ENCODE peak calls at places on chromosomes 6 and 20, in ten cellular contexts. T is NCI-H345; X is nephron progenitor cell; I is DMS53; Q is memory B cell; W is activated T-helper 1 cell treated with anti-CD3 and anti-CD28 coated beads, Interleukin-2, amount 50 U/mL, for 16 hours; V is activated B cell treated with CpG ODN at 0.5 μM for 24 hours; L is effector memory CD4-positive, alpha-beta T cell; D is C1 segment of cervical spinal cord; F is T1000. G is an unnamed sample.

GRCh38 chr6:11631008-11631407 is 93.5 kb downstream of the TMEM170B start:
- DNase-seq in T (no peak), X (no peak), I (no peak), Q (no peak), W (no peak), V (no peak), L (no peak), D (no peak), F (no peak), G (no peak)

GRCh38 chr6:41966961-41967311 is 25.3 kb upstream of the CCND3 start:
- DNase-seq in T (no peak), X (no peak), I (no peak), Q (no peak), W (no peak), V (no peak), L (no peak), D (no peak), F (peak; percentile 31), G (no peak)

GRCh38 chr20:17716331-17716730 is 16.6 kb downstream of the BANF2 start:
- DNase-seq in T (no peak), X (no peak), I (no peak), Q (no peak), W (no peak), V (no peak), L (no peak), D (no peak), F (no peak), G (no peak)

GRCh38 chr20:47055699-47056369 is 161.2 kb downstream of the EYA2 start:
- DNase-seq in T (no peak), X (no peak), I (no peak), Q (no peak), W (no peak), V (no peak), L (no peak), D (no peak), F (no peak), G (no peak)

GRCh38 chr6:10369896-10370295 is 45.0 kb downstream of the TFAP2A start:
- DNase-seq in T (no peak), X (no peak), I (peak; percentile 15), Q (no peak), W (no peak), V (no peak), L (no peak), D (no peak), F (peak; percentile 15), G (no peak)

GRCh38 chr6:14123331-14124105 is 5.9 kb downstream of the CD83 start:
- DNase-seq in T (no peak), X (no peak), I (no peak), Q (no peak), W (no peak), V (no peak), L (no peak), D (no peak), F (no peak), G (no peak)

GRCh38 chr6:112352607-112353006 is 5.5 kb downstream of the RFPL4B start:
- DNase-seq in T (no peak), X (no peak), I (no peak), Q (no peak), W (no peak), V (no peak), L (no peak), D (no peak), F (no peak), G (no peak)

GRCh38 chr6:107717781-107718180 is 106.3 kb downstream of the SCML4 start:
- DNase-seq in T (no peak), X (no peak), I (no peak), Q (no peak), W (no peak), V (no peak), L (no peak), D (no peak), F (no peak), G (no peak)

GRCh38 chr6:42315991-42316378 is 98.3 kb upstream of the MRPS10 start:
- DNase-seq in T (no peak), X (no peak), I (no peak), Q (no peak), W (no peak), V (no peak), L (no peak), D (no peak), F (peak; percentile 71), G (no peak)

GRCh38 chr6:44732243-44732642 is 344.7 kb downstream of the CDC5L start:
- DNase-seq in T (no peak), X (no peak), I (no peak), Q (no peak), W (no peak), V (no peak), L (no peak), D (no peak), F (no peak), G (no peak)

GRCh38 chr6:44342489-44342888 is at the start of gene SPATS1:
- DNase-seq in T (no peak), X (peak; percentile 30), I (peak; percentile 45), Q (no peak), W (no peak), V (no peak), L (no peak), D (peak; percentile 27), F (no peak), G (no peak)

GRCh38 chr6:128560966-128561365 is 40.6 kb upstream of the PTPRK start:
- DNase-seq in T (no peak), X (no peak), I (no peak), Q (no peak), W (no peak), V (no peak), L (no peak), D (no peak), F (no peak), G (no peak)

GRCh38 chr20:6886065-6886729 is 118.7 kb downstream of the BMP2 start:
- DNase-seq in T (peak; percentile 87), X (peak; percentile 13), I (no peak), Q (no peak), W (no peak), V (no peak), L (no peak), D (no peak), F (no peak), G (no peak)

GRCh38 chr6:83615025-83615999 is 93.6 kb downstream of the SNAP91 start:
- DNase-seq in T (peak; percentile 31), X (no peak), I (peak; percentile 72), Q (peak; percentile 2), W (no peak), V (no peak), L (no peak), D (no peak), F (no peak), G (no peak)

GRCh38 chr6:126475449-126475848 is 135.5 kb downstream of the CENPW start:
- DNase-seq in T (no peak), X (no peak), I (peak; percentile 66), Q (no peak), W (no peak), V (no peak), L (no peak), D (no peak), F (no peak), G (no peak)

GRCh38 chr20:17648782-17649730 is 33.0 kb downstream of the RRBP1 start:
- DNase-seq in T (peak; percentile 78), X (no peak), I (peak; percentile 69), Q (no peak), W (no peak), V (no peak), L (no peak), D (no peak), F (no peak), G (no peak)

GRCh38 chr6:128731249-128732165 is 151.4 kb upstream of the LAMA2 start:
- DNase-seq in T (no peak), X (peak; percentile 8), I (peak; percentile 64), Q (no peak), W (no peak), V (no peak), L (no peak), D (no peak), F (no peak), G (no peak)

G was measured in T-helper 2 cell.